ENCODE peak calls at places on chromosome 13, in nine cellular contexts. One of them, this sample, is unnamed. For H3K4me1, the result is how much of the 10 kb centered on the place peaks cover.

GRCh38 chr13:27338816-27339215 is 68.2 kb downstream of the RASL11A start:
- DNase-seq in psoas muscle: no peak
- DNase-seq in tibial nerve: no peak
- DNase-seq in mesendoderm: peak
- DNase-seq in thoracic aorta: no peak
- DNase-seq in cardiac muscle cell: no peak
- DNase-seq in IMR-90: no peak
- DNase-seq in colonic mucosa: no peak
- DNase-seq in A673: peak
- DNase-seq in this sample: no peak

GRCh38 chr13:32019612-32020233 is 11.9 kb upstream of the FRY start:
- DNase-seq in IMR-90: peak
- DNase-seq in tibial nerve: no peak
- DNase-seq in colonic mucosa: peak
- DNase-seq in mesendoderm: peak
- DNase-seq in thoracic aorta: no peak
- DNase-seq in A673: peak
- DNase-seq in psoas muscle: no peak
- DNase-seq in cardiac muscle cell: peak
- DNase-seq in this sample: peak

GRCh38 chr13:23985846-23986245 is 88.5 kb upstream of the C1QTNF9B start:
- DNase-seq in cardiac muscle cell: no peak
- DNase-seq in psoas muscle: no peak
- DNase-seq in A673: peak
- DNase-seq in mesendoderm: no peak
- DNase-seq in colonic mucosa: no peak
- DNase-seq in thoracic aorta: no peak
- DNase-seq in IMR-90: no peak
- DNase-seq in tibial nerve: no peak
- DNase-seq in this sample: no peak

GRCh38 chr13:105497597-105497996 is 1037.9 kb downstream of the EFNB2 start:
- DNase-seq in psoas muscle: no peak
- DNase-seq in colonic mucosa: no peak
- DNase-seq in cardiac muscle cell: no peak
- DNase-seq in thoracic aorta: no peak
- DNase-seq in mesendoderm: no peak
- DNase-seq in A673: no peak
- DNase-seq in tibial nerve: no peak
- DNase-seq in IMR-90: no peak
- DNase-seq in this sample: no peak

GRCh38 chr13:40963927-40964326 is 55.2 kb downstream of the ELF1 start:
- DNase-seq in IMR-90: peak
- DNase-seq in cardiac muscle cell: peak
- DNase-seq in mesendoderm: peak
- DNase-seq in colonic mucosa: no peak
- DNase-seq in tibial nerve: no peak
- DNase-seq in psoas muscle: no peak
- DNase-seq in A673: no peak
- DNase-seq in thoracic aorta: no peak
- DNase-seq in this sample: no peak

GRCh38 chr13:58838615-58839014 is 1207.1 kb downstream of the PCDH17 start:
- DNase-seq in cardiac muscle cell: no peak
- DNase-seq in tibial nerve: no peak
- DNase-seq in psoas muscle: no peak
- DNase-seq in thoracic aorta: no peak
- DNase-seq in IMR-90: no peak
- DNase-seq in A673: no peak
- DNase-seq in colonic mucosa: no peak
- DNase-seq in mesendoderm: no peak
- DNase-seq in this sample: no peak

GRCh38 chr13:109088101-109088500 is 458.7 kb downstream of the MYO16 start:
- DNase-seq in psoas muscle: no peak
- DNase-seq in A673: no peak
- DNase-seq in cardiac muscle cell: no peak
- DNase-seq in IMR-90: no peak
- DNase-seq in tibial nerve: no peak
- DNase-seq in thoracic aorta: no peak
- DNase-seq in colonic mucosa: no peak
- DNase-seq in mesendoderm: no peak
- DNase-seq in this sample: no peak

GRCh38 chr13:31965361-31966066 is 66.1 kb upstream of the FRY start:
- DNase-seq in mesendoderm: no peak
- DNase-seq in colonic mucosa: no peak
- DNase-seq in tibial nerve: no peak
- DNase-seq in psoas muscle: no peak
- DNase-seq in IMR-90: peak
- DNase-seq in cardiac muscle cell: peak
- DNase-seq in A673: no peak
- DNase-seq in thoracic aorta: no peak
- DNase-seq in this sample: no peak

GRCh38 chr13:112481458-112481857 is 105.3 kb downstream of the SPACA7 start:
- DNase-seq in thoracic aorta: no peak
- DNase-seq in IMR-90: no peak
- DNase-seq in psoas muscle: no peak
- DNase-seq in A673: no peak
- DNase-seq in mesendoderm: no peak
- DNase-seq in colonic mucosa: no peak
- DNase-seq in tibial nerve: no peak
- DNase-seq in cardiac muscle cell: no peak
- DNase-seq in this sample: no peak

GRCh38 chr13:110400786-110401533 is 93.9 kb downstream of the COL4A2 start:
- DNase-seq in tibial nerve: no peak
- DNase-seq in IMR-90: peak
- DNase-seq in cardiac muscle cell: peak
- DNase-seq in thoracic aorta: no peak
- DNase-seq in mesendoderm: no peak
- DNase-seq in psoas muscle: no peak
- DNase-seq in colonic mucosa: no peak
- DNase-seq in A673: no peak
- DNase-seq in this sample: no peak

GRCh38 chr13:49443689-49444516 is at the start of the genes CAB39L and SETDB2:
- DNase-seq in mesendoderm: peak
- DNase-seq in A673: peak
- DNase-seq in IMR-90: peak
- DNase-seq in thoracic aorta: peak
- DNase-seq in psoas muscle: peak
- DNase-seq in tibial nerve: peak
- DNase-seq in colonic mucosa: peak
- DNase-seq in cardiac muscle cell: peak
- DNase-seq in this sample: peak

GRCh38 chr13:49444517-49445395 is 682 bp downstream of the SETDB2 start:
- DNase-seq in IMR-90: peak
- DNase-seq in thoracic aorta: no peak
- DNase-seq in cardiac muscle cell: peak
- DNase-seq in A673: peak
- DNase-seq in colonic mucosa: peak
- DNase-seq in tibial nerve: no peak
- DNase-seq in psoas muscle: no peak
- DNase-seq in mesendoderm: peak
- DNase-seq in this sample: no peak

GRCh38 chr13:49448753-49449152 is 4.7 kb downstream of the SETDB2 start:
- DNase-seq in mesendoderm: no peak
- DNase-seq in thoracic aorta: no peak
- DNase-seq in tibial nerve: no peak
- DNase-seq in IMR-90: no peak
- DNase-seq in colonic mucosa: no peak
- DNase-seq in psoas muscle: no peak
- DNase-seq in cardiac muscle cell: no peak
- DNase-seq in A673: no peak
- DNase-seq in this sample: no peak

GRCh38 chr13:49443327-49443688 is 556 bp downstream of the CAB39L start:
- DNase-seq in IMR-90: peak
- DNase-seq in mesendoderm: no peak
- DNase-seq in thoracic aorta: no peak
- DNase-seq in cardiac muscle cell: peak
- DNase-seq in psoas muscle: no peak
- DNase-seq in colonic mucosa: no peak
- DNase-seq in A673: no peak
- DNase-seq in tibial nerve: no peak
- DNase-seq in this sample: no peak

GRCh38 chr13:49446473-49446872 is 2.4 kb downstream of the SETDB2 start:
- DNase-seq in thoracic aorta: no peak
- DNase-seq in mesendoderm: no peak
- DNase-seq in tibial nerve: no peak
- DNase-seq in cardiac muscle cell: no peak
- DNase-seq in psoas muscle: no peak
- DNase-seq in IMR-90: no peak
- DNase-seq in A673: no peak
- DNase-seq in colonic mucosa: no peak
- DNase-seq in this sample: no peak
- H3K4me1 ChIP-seq in thoracic aorta: under half
- H3K4me1 ChIP-seq in mesendoderm: under half
- H3K4me1 ChIP-seq in tibial nerve: half or more
- H3K4me1 ChIP-seq in cardiac muscle cell: under half
- H3K4me1 ChIP-seq in psoas muscle: under half
- H3K4me1 ChIP-seq in IMR-90: under half
- H3K4me1 ChIP-seq in A673: under half
- H3K4me1 ChIP-seq in colonic mucosa: under half
- H3K4me1 ChIP-seq in this sample: under half

DNA sequence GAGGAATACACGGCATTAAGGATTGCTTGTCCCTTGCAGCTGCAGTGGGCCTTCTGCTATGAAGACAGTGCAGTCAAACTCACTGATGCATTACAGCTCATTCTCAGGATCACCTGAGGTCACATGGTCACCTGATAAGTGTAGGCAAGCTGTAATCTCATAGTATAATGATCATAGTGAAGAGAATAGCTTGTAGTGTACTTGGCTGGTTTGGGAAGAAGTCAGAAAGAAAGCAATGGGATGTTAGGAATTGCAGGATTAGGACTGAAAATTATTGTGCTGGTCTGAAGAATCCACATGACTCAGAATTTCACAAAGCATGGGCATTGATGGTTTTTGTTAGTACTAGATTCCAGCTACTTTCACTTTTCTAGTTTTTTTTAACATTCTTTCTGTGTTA is 76.7 kb downstream of the MBNL2 start:
- DNase-seq in colonic mucosa: no peak
- DNase-seq in mesendoderm: no peak
- DNase-seq in A673: no peak
- DNase-seq in thoracic aorta: no peak
- DNase-seq in psoas muscle: no peak
- DNase-seq in cardiac muscle cell: no peak
- DNase-seq in IMR-90: peak
- DNase-seq in tibial nerve: no peak
- DNase-seq in this sample: no peak
- H3K4me1 ChIP-seq in colonic mucosa: under half
- H3K4me1 ChIP-seq in mesendoderm: under half
- H3K4me1 ChIP-seq in A673: under half
- H3K4me1 ChIP-seq in thoracic aorta: half or more
- H3K4me1 ChIP-seq in psoas muscle: half or more
- H3K4me1 ChIP-seq in cardiac muscle cell: under half
- H3K4me1 ChIP-seq in IMR-90: under half
- H3K4me1 ChIP-seq in tibial nerve: half or more
- H3K4me1 ChIP-seq in this sample: under half

DNA sequence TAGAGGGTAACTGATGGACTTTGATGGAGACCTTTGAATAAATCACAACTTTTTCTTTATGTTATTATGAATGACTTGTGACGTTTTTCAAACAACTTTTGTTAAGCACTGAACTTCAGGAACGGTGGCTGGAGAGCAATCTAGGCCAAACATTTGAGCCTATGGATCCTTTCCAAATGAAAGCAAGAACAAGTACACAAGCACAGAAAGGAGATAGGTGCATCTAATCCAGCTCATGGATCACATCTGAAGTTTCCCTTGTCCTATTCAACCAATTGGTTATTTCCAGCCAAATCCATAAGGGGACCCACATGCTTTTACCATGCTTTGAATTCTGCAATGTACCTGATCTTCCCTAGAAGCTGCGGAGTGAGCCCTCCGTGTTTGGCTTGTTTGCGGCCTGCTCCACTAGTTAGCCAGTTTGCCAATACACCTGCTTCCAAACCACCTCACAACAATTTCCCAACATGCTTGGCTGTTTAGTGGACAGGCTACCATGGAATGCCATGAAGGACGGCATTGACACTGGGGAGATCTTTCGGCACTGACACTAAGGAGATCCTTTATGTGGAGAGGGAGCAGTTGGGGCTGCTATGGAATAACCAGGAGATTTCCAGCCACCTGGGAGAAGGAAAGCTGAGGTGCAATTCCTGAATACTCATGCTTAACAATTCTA is 315.9 kb downstream of the DNAJC15 start:
- DNase-seq in thoracic aorta: no peak
- DNase-seq in IMR-90: no peak
- DNase-seq in colonic mucosa: no peak
- DNase-seq in tibial nerve: no peak
- DNase-seq in psoas muscle: no peak
- DNase-seq in A673: no peak
- DNase-seq in mesendoderm: no peak
- DNase-seq in cardiac muscle cell: no peak
- DNase-seq in this sample: no peak
- H3K4me1 ChIP-seq in thoracic aorta: under half
- H3K4me1 ChIP-seq in IMR-90: under half
- H3K4me1 ChIP-seq in colonic mucosa: under half
- H3K4me1 ChIP-seq in tibial nerve: under half
- H3K4me1 ChIP-seq in psoas muscle: under half
- H3K4me1 ChIP-seq in A673: under half
- H3K4me1 ChIP-seq in mesendoderm: under half
- H3K4me1 ChIP-seq in cardiac muscle cell: under half
- H3K4me1 ChIP-seq in this sample: under half

GRCh38 chr13:75513271-75513670 is 24.4 kb downstream of the COMMD6 start:
- DNase-seq in IMR-90: no peak
- DNase-seq in cardiac muscle cell: no peak
- DNase-seq in thoracic aorta: no peak
- DNase-seq in psoas muscle: no peak
- DNase-seq in mesendoderm: no peak
- DNase-seq in A673: no peak
- DNase-seq in tibial nerve: no peak
- DNase-seq in colonic mucosa: no peak
- DNase-seq in this sample: no peak

GRCh38 chr13:75508002-75508548 is 26.1 kb upstream of the TBC1D4 start:
- DNase-seq in mesendoderm: no peak
- DNase-seq in colonic mucosa: no peak
- DNase-seq in cardiac muscle cell: no peak
- DNase-seq in psoas muscle: no peak
- DNase-seq in A673: no peak
- DNase-seq in IMR-90: no peak
- DNase-seq in tibial nerve: no peak
- DNase-seq in thoracic aorta: no peak
- DNase-seq in this sample: peak

GRCh38 chr13:75514080-75515040 is 23.3 kb downstream of the COMMD6 start:
- DNase-seq in psoas muscle: no peak
- DNase-seq in thoracic aorta: no peak
- DNase-seq in tibial nerve: no peak
- DNase-seq in mesendoderm: no peak
- DNase-seq in IMR-90: peak
- DNase-seq in cardiac muscle cell: peak
- DNase-seq in colonic mucosa: no peak
- DNase-seq in A673: no peak
- DNase-seq in this sample: no peak

GRCh38 chr13:75512253-75512652 is 25.4 kb downstream of the COMMD6 start:
- DNase-seq in IMR-90: no peak
- DNase-seq in tibial nerve: no peak
- DNase-seq in thoracic aorta: no peak
- DNase-seq in cardiac muscle cell: peak
- DNase-seq in mesendoderm: no peak
- DNase-seq in A673: no peak
- DNase-seq in psoas muscle: no peak
- DNase-seq in colonic mucosa: no peak
- DNase-seq in this sample: no peak

GRCh38 chr13:75511226-75511625 is 26.4 kb downstream of the COMMD6 start:
- DNase-seq in psoas muscle: no peak
- DNase-seq in IMR-90: no peak
- DNase-seq in mesendoderm: no peak
- DNase-seq in tibial nerve: no peak
- DNase-seq in thoracic aorta: no peak
- DNase-seq in cardiac muscle cell: no peak
- DNase-seq in A673: no peak
- DNase-seq in colonic mucosa: no peak
- DNase-seq in this sample: no peak
- H3K4me1 ChIP-seq in psoas muscle: under half
- H3K4me1 ChIP-seq in IMR-90: under half
- H3K4me1 ChIP-seq in mesendoderm: under half
- H3K4me1 ChIP-seq in tibial nerve: under half
- H3K4me1 ChIP-seq in thoracic aorta: under half
- H3K4me1 ChIP-seq in cardiac muscle cell: under half
- H3K4me1 ChIP-seq in A673: under half
- H3K4me1 ChIP-seq in colonic mucosa: under half
- H3K4me1 ChIP-seq in this sample: under half

This sample was measured in right cardiac atrium.